ENCODE peak calls at places on chromosomes 7 and 10, in seven cellular contexts. L is AG10803, G is epithelial cell of esophagus, A is brain microvascular endothelial cell, I is breast epithelium, Z is AG04449, R is HFF-Myc. K is an unnamed sample.

GRCh38 chr7:4753610-4754432 is 21.6 kb upstream of the AP5Z1 start:
- DNase-seq in Z (no peak), G (peak), R (no peak), I (peak), A (no peak), L (peak), K (peak)

GRCh38 chr10:122224159-122224558 is 46.9 kb upstream of the BTBD16 start:
- DNase-seq in R (no peak), Z (no peak), A (no peak), G (no peak), I (no peak), L (no peak), K (no peak)

GRCh38 chr10:44972874-44973306 is 5.7 kb downstream of the DEPP1 start:
- DNase-seq in I (no peak), A (no peak), R (no peak), G (no peak), L (no peak), Z (no peak), K (no peak)

GRCh38 chr7:94067506-94067905 is 63.4 kb upstream of the BET1 start:
- DNase-seq in A (no peak), L (peak), Z (no peak), R (no peak), I (no peak), G (peak), K (no peak)

GRCh38 chr10:51910189-51910588 is 210.8 kb upstream of the CSTF2T start:
- DNase-seq in R (no peak), Z (no peak), I (no peak), L (peak), A (no peak), G (no peak), K (no peak)

GRCh38 chr7:47493971-47494370 is 87.9 kb downstream of the TNS3 start:
- DNase-seq in Z (no peak), R (no peak), L (no peak), I (no peak), A (no peak), G (peak), K (no peak)

GRCh38 chr10:42986618-42987017 is 90.3 kb upstream of the RET start:
- DNase-seq in Z (no peak), L (peak), I (no peak), A (no peak), G (no peak), R (no peak), K (no peak)

GRCh38 chr7:140455743-140456142 is 23.6 kb downstream of the MKRN1 start:
- DNase-seq in A (no peak), I (no peak), L (no peak), G (no peak), Z (no peak), R (no peak), K (no peak)

GRCh38 chr10:131853610-131853964 is 47.2 kb upstream of the PPP2R2D start:
- DNase-seq in L (no peak), I (no peak), A (no peak), G (no peak), Z (no peak), R (no peak), K (no peak)

GRCh38 chr7:13910805-13911551 is 78.5 kb downstream of the ETV1 start:
- DNase-seq in Z (no peak), R (no peak), A (no peak), I (no peak), G (no peak), L (no peak), K (no peak)

GRCh38 chr7:72313906-72314305 is 98.2 kb downstream of the CALN1 start:
- DNase-seq in Z (no peak), G (no peak), L (no peak), I (no peak), R (no peak), A (no peak), K (no peak)

GRCh38 chr7:114656471-114656870 is 241.9 kb downstream of the FOXP2 start:
- DNase-seq in R (no peak), I (no peak), G (no peak), Z (no peak), L (no peak), A (no peak), K (no peak)

GRCh38 chr7:43590862-43591550 is 8.1 kb downstream of the STK17A start:
- DNase-seq in I (no peak), R (no peak), A (no peak), L (no peak), G (no peak), Z (no peak), K (no peak)

GRCh38 chr10:119306514-119306951 is 99.2 kb downstream of the GRK5 start:
- DNase-seq in G (peak), L (no peak), R (no peak), I (no peak), A (no peak), Z (no peak), K (no peak)
- TF ChIP-seq CTCF in G (peak), L (peak), R (no peak), I (no peak), A (peak), Z (peak), K (no peak)

GRCh38 chr10:11448190-11448544 is 163.3 kb downstream of the USP6NL start:
- DNase-seq in G (no peak), R (no peak), Z (no peak), A (no peak), I (no peak), L (no peak), K (no peak)

GRCh38 chr10:11447571-11447970 is 163.9 kb downstream of the USP6NL start:
- DNase-seq in R (no peak), G (no peak), I (no peak), A (no peak), L (no peak), Z (no peak), K (no peak)

GRCh38 chr10:11449761-11450160 is 161.7 kb downstream of the USP6NL start:
- DNase-seq in G (no peak), Z (no peak), L (no peak), R (no peak), A (no peak), I (no peak), K (no peak)

GRCh38 chr10:11450427-11450826 is 161.0 kb downstream of the USP6NL start:
- DNase-seq in Z (no peak), R (no peak), L (no peak), A (no peak), I (no peak), G (no peak), K (no peak)

GRCh38 chr10:11448545-11449244 is 162.8 kb downstream of the USP6NL start:
- DNase-seq in G (no peak), R (no peak), Z (no peak), L (no peak), I (no peak), A (no peak), K (no peak)
- H3K4me3 ChIP-seq in G (no peak), R (no peak), Z (no peak), L (no peak), I (no peak), A (no peak), K (no peak)

GRCh38 chr7:143321734-143322133 is 5.8 kb downstream of the CLCN1 start:
- DNase-seq in I (no peak), R (no peak), A (no peak), Z (no peak), G (peak), L (no peak), K (no peak)
- TF ChIP-seq CTCF in I (no peak), R (no peak), A (peak), Z (no peak), G (peak), L (peak), K (no peak)

DNA sequence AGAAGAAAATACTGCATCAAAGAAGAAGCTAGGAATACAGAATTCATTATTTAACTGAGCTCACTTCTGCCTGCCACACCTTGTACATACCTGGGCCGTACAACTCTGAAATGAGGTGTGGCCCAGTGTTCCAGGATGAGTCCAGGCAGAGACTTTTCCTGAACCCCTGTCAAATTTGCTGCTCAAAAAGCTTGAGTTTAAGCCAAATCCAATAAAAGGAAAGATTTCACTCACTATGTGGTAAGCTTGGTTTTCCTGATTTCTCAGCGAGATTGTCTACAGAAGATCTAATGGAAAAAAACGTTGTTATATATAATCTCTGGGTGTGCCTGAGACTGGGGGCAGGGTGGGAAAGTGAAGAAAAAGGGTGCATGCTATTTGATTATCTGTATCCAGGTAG is 72.1 kb upstream of the EGFR start:
- DNase-seq in L (no peak), R (no peak), G (peak), A (no peak), Z (no peak), I (no peak), K (no peak)
- H3K4me3 ChIP-seq in L (no peak), R (no peak), G (no peak), A (no peak), Z (no peak), I (no peak), K (no peak)

DNA sequence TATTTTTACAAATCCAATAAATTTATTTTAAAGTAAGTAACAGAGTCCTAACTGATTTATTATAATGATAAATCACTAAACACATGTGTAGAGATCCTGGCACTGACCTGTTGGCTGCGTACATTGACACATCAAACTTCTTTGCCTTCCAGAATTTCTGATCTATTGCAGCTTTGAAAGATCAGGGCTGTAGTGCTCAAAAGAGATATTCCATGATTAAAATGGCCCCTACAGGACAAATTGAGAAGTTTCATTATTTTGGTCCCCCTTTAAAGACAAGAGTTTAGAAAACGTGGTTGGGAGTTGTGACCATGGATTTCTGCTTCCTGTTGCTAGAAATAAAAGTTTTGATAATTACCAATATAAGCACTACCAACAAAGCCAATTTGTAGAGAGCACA is 87.7 kb upstream of the PDK4 start:
- DNase-seq in G (peak), A (peak), Z (no peak), R (no peak), I (no peak), L (peak), K (no peak)
- TF ChIP-seq CTCF in G (peak), A (peak), Z (no peak), R (peak), I (peak), L (peak), K (peak)

DNA sequence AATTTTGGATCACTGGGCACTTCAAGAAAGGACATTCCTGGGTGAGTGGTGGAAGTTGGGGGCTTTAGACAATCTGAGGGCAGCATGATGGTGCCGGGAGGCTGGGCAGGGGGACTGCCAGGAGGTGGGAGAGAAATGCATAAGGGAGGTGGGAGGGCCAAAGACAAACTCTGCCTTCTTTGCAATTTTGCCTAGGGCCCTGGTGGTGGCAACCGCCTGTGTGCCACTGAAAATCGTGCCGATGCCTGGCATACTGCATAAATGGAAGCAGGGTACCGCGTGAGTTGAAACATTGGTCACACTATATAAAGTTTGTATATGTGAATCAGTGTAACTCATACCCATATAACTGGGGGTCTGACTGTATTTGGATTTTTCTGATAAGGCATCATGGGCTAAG is 3.3 kb downstream of the LUC7L2 start:
- DNase-seq in R (no peak), L (no peak), A (no peak), Z (no peak), G (peak), I (no peak), K (no peak)
- H3K4me3 ChIP-seq in R (peak), L (no peak), A (no peak), Z (no peak), G (no peak), I (peak), K (peak)

GRCh38 chr7:38451840-38452239 is 178.4 kb upstream of the TARP start:
- DNase-seq in Z (no peak), I (no peak), A (peak), L (peak), R (no peak), G (peak), K (no peak)
- TF ChIP-seq CTCF in Z (peak), I (no peak), A (peak), L (peak), R (peak), G (no peak), K (peak)

DNA sequence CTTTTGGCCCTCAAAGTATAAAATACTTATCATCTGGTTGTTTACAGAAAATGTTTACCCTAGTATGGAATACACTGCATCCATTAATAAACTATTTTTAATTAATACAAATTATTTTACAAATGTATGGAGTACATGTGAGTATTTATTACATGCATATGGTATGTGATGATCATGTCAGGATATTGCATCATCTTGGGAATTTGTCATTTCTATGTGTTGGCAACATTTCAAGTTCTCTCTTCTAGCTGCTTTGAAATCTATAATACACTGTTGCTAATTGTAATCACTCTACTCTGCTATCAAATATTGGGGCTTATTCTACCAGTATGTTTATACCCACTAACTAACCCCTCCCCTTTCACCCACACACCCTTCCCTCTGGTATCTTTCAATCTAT is 103.9 kb upstream of the THSD7A start:
- DNase-seq in I (no peak), A (no peak), Z (no peak), L (no peak), G (peak), R (no peak), K (no peak)
- H3K4me3 ChIP-seq in I (no peak), A (no peak), Z (no peak), L (no peak), G (no peak), R (no peak), K (no peak)